ENCODE peak calls at places on chromosomes 12 and 14, in six cellular contexts. G is neuronal stem cell, A is H9, B is IMR-90, D is H1, Q is mesenchymal stem cell. O is an unnamed sample.

GRCh38 chr12:75390899-75391538 is at the start of gene GLIPR1L2:
- DNase-seq in Q (peak), B (peak), G (peak), A (peak), D (peak), O (peak)

GRCh38 chr14:39265741-39266588 is 32.2 kb downstream of the MIA2 start:
- DNase-seq in B (peak), Q (peak), D (no peak), G (no peak), A (no peak), O (no peak)

GRCh38 chr12:31702047-31702446 is 26.8 kb downstream of the AMN1 start:
- DNase-seq in D (no peak), B (peak), Q (peak), G (no peak), A (peak), O (no peak)

GRCh38 chr14:45252356-45253069 is 489 bp downstream of the MIS18BP1 start:
- DNase-seq in A (no peak), Q (peak), D (no peak), B (peak), G (no peak), O (peak)

GRCh38 chr14:69828372-69828771 is 31.3 kb upstream of the SLC10A1 start:
- DNase-seq in Q (no peak), G (no peak), A (no peak), B (no peak), D (no peak), O (no peak)

GRCh38 chr12:128914908-128915563 is 61.8 kb downstream of the GLT1D1 start:
- DNase-seq in Q (no peak), G (no peak), B (no peak), A (no peak), D (no peak), O (no peak)

GRCh38 chr12:32292175-32292574 is 107.2 kb upstream of the FGD4 start:
- DNase-seq in Q (no peak), D (no peak), B (no peak), G (no peak), A (no peak), O (no peak)

GRCh38 chr14:90815817-90816662 is at the start of gene TTC7B:
- DNase-seq in B (peak), D (peak), A (peak), Q (peak), G (peak), O (peak)

GRCh38 chr12:3795096-3795799 is 42.3 kb upstream of the CRACR2A start:
- DNase-seq in D (no peak), A (no peak), B (no peak), Q (no peak), G (no peak), O (no peak)

GRCh38 chr14:23564876-23565275 is 2.7 kb downstream of the AP1G2 start:
- DNase-seq in D (no peak), Q (no peak), G (no peak), B (no peak), A (no peak), O (no peak)

GRCh38 chr12:131929530-131930456 is 717 bp downstream of the PUS1 start:
- DNase-seq in Q (peak), B (peak), D (no peak), G (no peak), A (peak), O (peak)

GRCh38 chr12:51687142-51687935 is 96.3 kb downstream of the SCN8A start:
- DNase-seq in G (no peak), D (no peak), B (peak), A (no peak), Q (no peak), O (no peak)

GRCh38 chr12:30923057-30923456 is 3.5 kb upstream of the TSPAN11 start:
- DNase-seq in Q (no peak), A (no peak), B (no peak), G (no peak), D (no peak), O (no peak)

GRCh38 chr12:6461401-6462233 is 8.9 kb downstream of the VAMP1 start:
- DNase-seq in Q (no peak), B (peak), A (no peak), D (no peak), G (no peak), O (peak)

GRCh38 chr12:102950107-102950949 is 7.1 kb upstream of the ASCL1 start:
- DNase-seq in A (peak), B (no peak), G (no peak), Q (no peak), D (peak), O (peak)

GRCh38 chr14:104934380-104934733 is 9.7 kb downstream of the PLD4 start:
- DNase-seq in Q (no peak), A (no peak), D (no peak), B (no peak), G (no peak), O (no peak)

GRCh38 chr12:131084341-131085011 is 130.8 kb downstream of the ADGRD1 start:
- DNase-seq in G (no peak), D (no peak), A (peak), B (no peak), Q (no peak), O (no peak)

GRCh38 chr12:26939192-26939832 is 1.0 kb downstream of the FGFR1OP2 start:
- DNase-seq in A (no peak), G (no peak), B (peak), D (no peak), Q (peak), O (peak)

GRCh38 chr14:99735189-99736135 is 51.4 kb downstream of the CYP46A1 start:
- DNase-seq in A (no peak), G (no peak), D (no peak), Q (no peak), B (no peak), O (no peak)

GRCh38 chr14:105167303-105168092 is 1.1 kb downstream of the JAG2 start:
- DNase-seq in A (peak), Q (no peak), B (no peak), G (no peak), D (no peak), O (no peak)

GRCh38 chr12:1515428-1515827 is 79.0 kb downstream of the FBXL14 start:
- DNase-seq in A (no peak), B (no peak), Q (no peak), D (no peak), G (no peak), O (no peak)

GRCh38 chr12:115004469-115005146 is 320.6 kb upstream of the TBX3 start:
- DNase-seq in Q (peak), G (no peak), B (no peak), D (no peak), A (no peak), O (no peak)

GRCh38 chr14:30235485-30235884 is 307.8 kb upstream of the PRKD1 start:
- DNase-seq in A (no peak), G (no peak), D (no peak), Q (no peak), B (no peak), O (no peak)

GRCh38 chr12:78269620-78270019 is 438.9 kb downstream of the NAV3 start:
- DNase-seq in A (no peak), B (no peak), G (no peak), D (no peak), Q (no peak), O (peak)

GRCh38 chr12:122523280-122523679 is 3.5 kb downstream of the RSRC2 start:
- DNase-seq in A (no peak), G (no peak), B (peak), Q (peak), D (no peak), O (peak)

GRCh38 chr12:104719700-104720345 is 238.3 kb downstream of the SLC41A2 start:
- DNase-seq in B (no peak), G (no peak), D (no peak), A (no peak), Q (no peak), O (no peak)

GRCh38 chr14:62189698-62190097 is 427.5 kb downstream of the SNAPC1 start:
- DNase-seq in Q (no peak), D (no peak), A (no peak), G (no peak), B (peak), O (no peak)

GRCh38 chr14:91252901-91253794 is 8.6 kb upstream of the GPR68 start:
- DNase-seq in A (peak), B (no peak), D (peak), Q (peak), G (no peak), O (no peak)

GRCh38 chr12:62793256-62794217 is 141.4 kb downstream of the PPM1H start:
- DNase-seq in Q (peak), D (peak), A (peak), B (peak), G (peak), O (peak)

GRCh38 chr12:120132863-120133385 is 16.4 kb upstream of the RAB35 start:
- DNase-seq in Q (no peak), A (no peak), G (no peak), D (no peak), B (no peak), O (no peak)

GRCh38 chr12:24603371-24603770 is 345.5 kb downstream of the BCAT1 start:
- DNase-seq in B (no peak), G (no peak), A (no peak), Q (no peak), D (no peak), O (no peak)

GRCh38 chr12:21223930-21224329 is 92.9 kb downstream of the SLCO1B1 start:
- DNase-seq in Q (no peak), G (peak), D (no peak), B (no peak), A (no peak), O (no peak)

GRCh38 chr12:68267892-68268396 is 14.5 kb upstream of the IL22 start:
- DNase-seq in A (no peak), G (no peak), B (peak), D (no peak), Q (peak), O (peak)

GRCh38 chr12:122138616-122139015 is 35.4 kb downstream of the IL31 start:
- DNase-seq in A (no peak), Q (no peak), B (no peak), G (no peak), D (no peak), O (no peak)

GRCh38 chr12:23757541-23757962 is 191.9 kb downstream of the SOX5 start:
- DNase-seq in A (peak), D (no peak), B (no peak), Q (no peak), G (peak), O (no peak)

GRCh38 chr12:55972045-55972843 is 1.6 kb upstream of the RAB5B start:
- DNase-seq in D (no peak), Q (peak), A (no peak), G (no peak), B (peak), O (peak)

GRCh38 chr14:75428230-75429104 is 645 bp downstream of the JDP2 start:
- DNase-seq in A (no peak), G (no peak), Q (peak), B (no peak), D (no peak), O (peak)

GRCh38 chr12:26359576-26359975 is 164.2 kb downstream of the SSPN start:
- DNase-seq in D (no peak), G (no peak), Q (no peak), A (no peak), B (no peak), O (no peak)

DNA sequence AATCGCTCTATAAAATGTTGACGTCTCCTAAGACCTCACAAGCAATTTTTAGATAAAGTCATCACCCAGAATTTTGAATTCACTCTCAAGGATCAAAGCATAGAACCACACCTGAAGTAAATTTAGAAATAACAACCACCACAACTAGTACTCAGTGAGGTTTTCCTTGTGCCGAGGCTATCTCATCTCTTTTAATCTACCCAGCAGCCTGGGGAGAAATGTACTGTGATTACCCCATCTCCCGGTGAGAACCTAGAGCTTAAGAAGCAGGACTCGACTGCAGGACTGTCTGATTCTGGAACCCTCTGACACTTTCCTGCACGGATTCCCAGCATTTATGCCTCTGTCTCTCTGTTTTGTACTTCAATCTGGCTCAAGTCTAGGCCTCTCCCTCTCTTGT is 180.9 kb upstream of the PLXNC1 start:
- DNase-seq in D (no peak), G (no peak), Q (no peak), B (no peak), A (no peak), O (no peak)
- H3K14ac ChIP-seq in D (no peak), G (no peak), Q (no peak), B (no peak), A (no peak), O (no peak)

DNA sequence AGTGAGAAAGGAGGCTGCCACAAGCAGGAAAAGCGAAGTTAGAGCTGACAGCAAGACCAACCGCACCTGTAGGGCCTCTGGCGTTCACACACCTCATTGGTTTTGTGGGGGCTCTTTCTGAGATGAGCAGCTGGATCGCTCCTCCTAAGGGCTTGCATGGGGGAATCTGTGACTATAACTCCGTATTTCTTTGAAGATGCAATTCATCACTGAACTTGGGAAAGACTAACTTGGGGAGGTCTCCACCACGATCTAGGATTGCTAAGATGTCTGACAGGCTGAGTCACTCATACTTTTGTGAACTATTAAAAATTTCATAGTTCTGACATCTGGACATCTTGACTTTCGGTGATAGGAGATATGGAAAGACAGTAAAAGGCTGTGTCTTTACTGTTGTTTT is 173.6 kb downstream of the ETV6 start:
- DNase-seq in D (no peak), B (peak), G (no peak), A (no peak), Q (peak), O (peak)
- H3K4ac ChIP-seq in D (no peak), B (peak), G (no peak), A (no peak), Q (no peak), O (no peak)

GRCh38 chr12:28583771-28584261 is 393.6 kb downstream of the CCDC91 start:
- DNase-seq in D (no peak), Q (peak), B (peak), G (no peak), A (no peak), O (peak)
- H3K4me2 ChIP-seq in D (no peak), Q (no peak), B (no peak), G (no peak), A (no peak), O (no peak)

DNA sequence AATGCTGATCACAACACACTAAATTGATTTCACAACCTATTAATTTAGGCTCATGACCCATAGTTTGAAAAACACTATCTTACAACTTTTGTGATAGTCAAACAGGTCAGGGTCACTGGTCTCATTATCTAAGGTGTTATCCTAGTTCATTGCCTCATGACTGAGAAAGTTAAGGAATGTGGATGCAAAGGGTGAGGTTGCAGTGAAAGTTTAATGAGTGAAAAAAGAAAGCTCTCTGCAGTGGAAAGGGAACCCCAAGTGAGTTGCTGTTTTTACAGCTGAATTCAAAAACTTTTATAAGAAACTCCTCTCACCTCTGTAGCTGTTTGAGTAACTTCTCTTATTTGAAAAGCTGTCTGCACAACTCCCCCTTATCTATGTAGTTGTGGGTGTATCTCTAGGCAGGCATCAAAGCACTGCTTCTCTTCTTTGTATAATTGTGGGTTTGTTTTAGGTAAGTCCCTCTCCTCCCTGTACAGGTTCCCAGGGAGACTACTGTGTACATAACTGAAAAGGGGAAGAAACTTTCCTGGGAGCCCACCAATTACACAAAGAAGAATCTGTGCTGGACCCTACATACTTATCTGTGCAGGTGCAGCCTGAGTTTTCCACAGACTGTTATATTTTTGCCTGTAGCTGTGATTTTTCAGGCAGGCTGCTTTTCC is 18.9 kb downstream of the DNAL1 start:
- DNase-seq in Q (no peak), G (no peak), D (no peak), B (no peak), A (no peak), O (no peak)
- H3K14ac ChIP-seq in Q (no peak), G (no peak), D (no peak), B (no peak), A (no peak), O (no peak)

GRCh38 chr12:79514730-79515525 is 175.8 kb downstream of the PAWR start:
- DNase-seq in A (no peak), D (no peak), Q (peak), G (no peak), B (peak), O (no peak)
- H3K4ac ChIP-seq in A (no peak), D (no peak), Q (no peak), G (no peak), B (peak), O (peak)

GRCh38 chr14:96096639-96097610 is 57.8 kb downstream of the C14orf132 start:
- DNase-seq in B (no peak), D (no peak), G (no peak), A (no peak), Q (no peak), O (no peak)
- H3K4me2 ChIP-seq in B (no peak), D (no peak), G (no peak), A (no peak), Q (no peak), O (no peak)

DNA sequence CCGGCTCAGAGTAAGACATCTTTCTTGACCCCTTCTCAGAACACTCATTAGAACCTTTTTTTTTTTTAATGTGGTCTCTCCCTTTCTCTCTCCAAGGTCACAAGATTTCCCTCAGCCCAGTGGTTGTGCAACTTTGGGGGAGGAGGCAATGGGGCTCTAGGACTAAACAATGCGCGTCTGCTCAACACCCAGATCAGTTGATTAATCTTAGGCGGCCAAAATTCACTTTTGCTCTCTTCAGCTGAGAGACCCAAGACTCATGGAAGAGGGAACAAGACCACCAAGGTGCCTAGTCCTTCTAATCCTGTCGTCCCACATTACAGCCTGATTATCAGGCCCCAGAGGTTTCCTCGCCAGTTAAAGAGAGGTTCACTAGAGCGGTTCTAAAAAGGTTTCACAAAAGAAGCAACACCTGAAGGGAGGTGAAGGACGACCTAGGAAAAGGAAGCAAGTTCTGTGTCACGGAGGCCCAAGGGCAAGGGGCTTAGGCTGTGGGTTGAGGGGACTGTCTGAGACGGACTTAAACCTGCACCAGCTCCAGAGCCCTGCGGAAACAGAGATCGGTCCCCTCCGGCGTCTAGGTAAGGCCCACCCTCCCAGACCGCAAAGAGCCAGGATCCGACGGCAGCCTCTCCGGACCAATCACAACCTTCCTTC is 836 bp upstream of the TARBP2 start:
- DNase-seq in Q (peak), D (peak), B (peak), A (no peak), G (no peak), O (no peak)
- H3K14ac ChIP-seq in Q (peak), D (no peak), B (peak), A (no peak), G (no peak), O (peak)

GRCh38 chr12:113201187-113202177 is 16.0 kb downstream of the RITA1 start:
- DNase-seq in D (no peak), Q (no peak), A (no peak), B (no peak), G (no peak), O (no peak)
- H3K4ac ChIP-seq in D (no peak), Q (no peak), A (no peak), B (peak), G (no peak), O (no peak)

GRCh38 chr14:67815573-67816235 is 686 bp downstream of the ZFYVE26 start:
- DNase-seq in D (no peak), G (no peak), A (no peak), Q (peak), B (peak), O (no peak)
- H3K4me2 ChIP-seq in D (peak), G (peak), A (peak), Q (peak), B (peak), O (peak)

O was measured in trophoblast cell.